ENCODE peak calls at places on chromosomes 1 and 21, in four cellular contexts. U is GM12891, F is K562, K is GM12878. L is an unnamed sample.

GRCh38 chr1:247119600-247120407 is 15.6 kb upstream of the ZNF669 start:
- DNase-seq in U (no peak), F (no peak), K (no peak), L (no peak)

GRCh38 chr1:27416387-27417111 is 24.1 kb downstream of the GPR3 start:
- DNase-seq in U (no peak), F (peak; percentile 76), K (peak; percentile 70), L (peak; percentile 75)

GRCh38 chr1:221841291-221841982 is 99.5 kb upstream of the DUSP10 start:
- DNase-seq in U (no peak), F (no peak), K (no peak), L (no peak)

GRCh38 chr1:204435886-204436271 is 24.3 kb upstream of the PPP1R15B start:
- DNase-seq in U (no peak), F (no peak), K (no peak), L (no peak)

GRCh38 chr1:184078564-184079107 is 27.1 kb downstream of the TSEN15 start:
- DNase-seq in U (no peak), F (no peak), K (no peak), L (no peak)

GRCh38 chr1:24411963-24412362 is 1.6 kb downstream of the STPG1 start:
- DNase-seq in U (no peak), F (no peak), K (no peak), L (no peak)

GRCh38 chr21:41900401-41900800 is 21.3 kb upstream of the PRDM15 start:
- DNase-seq in U (no peak), F (no peak), K (no peak), L (no peak)

GRCh38 chr1:39204441-39205081 is at the start of gene MACF1:
- DNase-seq in U (no peak), F (peak; percentile 57), K (no peak), L (peak; percentile 60)

GRCh38 chr1:13782634-13782995 is 82.6 kb downstream of the PRDM2 start:
- DNase-seq in U (no peak), F (no peak), K (no peak), L (no peak)

GRCh38 chr1:183732251-183732650 is 72.7 kb upstream of the RGL1 start:
- DNase-seq in U (no peak), F (no peak), K (no peak), L (no peak)

GRCh38 chr1:16202281-16203210 is 9.9 kb downstream of the ARHGEF19 start:
- DNase-seq in U (no peak), F (no peak), K (no peak), L (no peak)

GRCh38 chr1:10074059-10074854 is 41.5 kb downstream of the UBE4B start:
- DNase-seq in U (peak; percentile 53), F (no peak), K (peak; percentile 40), L (peak; percentile 74)

GRCh38 chr1:91884459-91885290 is 1.3 kb downstream of the TGFBR3 start:
- DNase-seq in U (no peak), F (no peak), K (no peak), L (no peak)

GRCh38 chr1:198019126-198019525 is 102.0 kb downstream of the LHX9 start:
- DNase-seq in U (no peak), F (no peak), K (no peak), L (no peak)

DNA sequence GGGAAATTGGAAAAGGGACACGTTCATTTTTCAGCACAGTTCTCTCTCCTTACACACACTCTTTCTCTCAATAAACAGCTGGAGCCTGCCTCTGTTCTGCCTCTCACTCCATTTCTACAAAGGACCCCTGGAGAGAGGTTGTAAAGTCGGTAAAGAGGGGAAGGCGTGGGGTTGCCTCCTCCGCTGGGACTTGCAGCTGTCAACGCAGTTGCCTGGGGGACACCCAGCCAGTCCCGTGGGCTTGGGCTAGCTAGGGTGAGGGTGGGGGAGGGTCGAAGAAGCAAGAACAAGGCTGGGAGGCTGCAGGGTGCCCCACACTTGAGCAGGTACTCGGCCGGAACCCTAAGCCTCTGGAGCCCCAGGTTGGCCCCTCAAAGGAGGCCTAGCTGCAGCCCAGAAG is 27.6 kb downstream of the C1orf216 start:
- DNase-seq in U (no peak), F (no peak), K (no peak), L (no peak)
- TF ChIP-seq SPI1 in U (no peak), F (no peak), K (no peak), L (no peak)

GRCh38 chr1:89724369-89725015 is 91.6 kb downstream of the LRRC8C start:
- DNase-seq in U (no peak), F (no peak), K (peak; percentile 52), L (peak; percentile 68)

GRCh38 chr1:89723144-89723543 is 90.2 kb downstream of the LRRC8C start:
- DNase-seq in U (no peak), F (no peak), K (no peak), L (no peak)

GRCh38 chr1:89725016-89725380 is 92.1 kb downstream of the LRRC8C start:
- DNase-seq in U (no peak), F (no peak), K (no peak), L (no peak)

GRCh38 chr1:89725676-89726075 is 92.8 kb downstream of the LRRC8C start:
- DNase-seq in U (no peak), F (no peak), K (no peak), L (no peak)

DNA sequence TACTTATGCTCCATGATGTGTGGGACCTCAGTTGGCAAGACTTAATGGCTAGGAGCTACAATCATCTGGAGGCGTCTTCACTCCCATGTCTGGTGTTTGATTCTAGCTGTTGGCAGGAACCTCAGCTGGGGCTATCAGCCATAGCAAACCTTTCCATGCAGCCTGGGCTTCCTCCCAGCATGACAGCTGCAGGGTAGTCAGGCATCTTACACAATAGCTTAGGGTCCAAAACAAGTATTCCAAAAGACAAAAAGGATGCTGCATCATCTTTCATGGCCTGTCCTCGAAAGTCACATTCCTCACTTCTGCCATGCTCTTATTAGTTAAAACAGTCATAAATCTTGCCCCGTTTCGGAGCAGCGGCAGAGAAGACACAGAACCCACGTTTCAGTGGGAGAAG is 90.9 kb downstream of the LRRC8C start:
- DNase-seq in U (no peak), F (no peak), K (no peak), L (peak; percentile 60)
- TF ChIP-seq SPI1 in U (no peak), F (no peak), K (no peak), L (no peak)

GRCh38 chr1:201262963-201263608 is 20.2 kb upstream of the PKP1 start:
- DNase-seq in U (no peak), F (no peak), K (no peak), L (no peak)

GRCh38 chr1:201265771-201266170 is 17.5 kb upstream of the PKP1 start:
- DNase-seq in U (no peak), F (no peak), K (no peak), L (no peak)

GRCh38 chr1:201266276-201266675 is 17.0 kb upstream of the PKP1 start:
- DNase-seq in U (no peak), F (no peak), K (no peak), L (no peak)

GRCh38 chr1:201264072-201264471 is 19.2 kb upstream of the PKP1 start:
- DNase-seq in U (no peak), F (no peak), K (no peak), L (no peak)

GRCh38 chr1:201264554-201264953 is 18.8 kb upstream of the PKP1 start:
- DNase-seq in U (no peak), F (no peak), K (no peak), L (no peak)
- TF ChIP-seq SPI1 in U (no peak), F (no peak), K (no peak), L (no peak)

DNA sequence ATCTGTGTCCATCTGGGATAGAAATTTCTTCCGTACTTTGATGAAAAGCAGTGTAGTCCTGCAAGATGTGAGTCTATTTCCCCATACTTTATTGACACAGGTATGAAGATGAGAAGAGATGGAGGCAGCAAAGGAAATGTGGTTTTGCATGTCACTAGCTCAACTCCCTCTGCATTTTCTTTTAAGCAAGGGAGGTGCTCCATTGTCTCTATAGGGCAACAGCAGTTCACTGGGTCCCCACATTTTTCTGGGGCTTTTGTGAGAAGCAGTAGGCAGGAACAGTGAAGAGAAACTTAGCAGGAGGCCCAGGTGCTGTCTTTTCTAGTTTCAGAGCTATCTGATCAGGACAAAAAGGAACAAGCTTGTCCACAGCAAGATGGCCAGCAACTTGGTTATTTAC is 37.1 kb downstream of the C21orf91 start:
- DNase-seq in U (no peak), F (no peak), K (no peak), L (no peak)
- TF ChIP-seq SPI1 in U (no peak), F (no peak), K (no peak), L (no peak)

DNA sequence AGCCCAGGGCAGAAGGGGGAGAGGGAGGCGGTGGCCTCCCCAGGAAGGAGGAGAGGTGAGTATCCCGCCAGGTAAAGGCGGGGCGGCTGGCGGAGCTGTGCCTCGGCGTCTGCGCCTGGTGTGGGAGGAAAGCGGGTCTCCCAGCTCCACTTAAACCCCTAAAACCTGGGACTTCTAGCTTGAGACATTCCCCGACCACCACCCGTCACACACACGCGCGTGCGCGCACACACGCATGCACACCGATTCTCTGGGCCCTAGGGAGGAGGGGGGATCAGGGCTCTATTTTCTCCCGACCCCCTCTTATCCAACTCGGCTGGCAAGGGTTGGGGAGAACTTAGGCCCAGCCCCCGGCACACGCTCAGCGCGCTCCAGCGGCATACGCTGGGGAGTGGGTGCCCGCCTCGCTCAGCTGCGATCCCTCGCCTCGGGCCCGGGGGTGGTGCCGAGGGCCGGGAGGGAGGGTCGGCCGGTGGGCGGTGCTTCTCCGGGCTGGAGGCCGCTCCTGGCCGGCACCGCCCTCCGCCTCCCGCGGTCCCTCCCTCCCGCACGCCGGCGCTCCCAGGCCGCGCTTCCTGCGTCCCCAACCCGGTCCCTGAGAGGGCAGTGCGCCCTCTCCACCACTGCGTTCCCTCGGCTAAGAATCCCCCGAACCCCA is at the start of gene TMEM51:
- DNase-seq in U (peak; percentile 32), F (peak; percentile 87), K (no peak), L (no peak)
- TF ChIP-seq SPI1 in U (no peak), F (no peak), K (no peak), L (no peak)

GRCh38 chr1:218772575-218772974 is 401.1 kb upstream of the LYPLAL1 start:
- DNase-seq in U (no peak), F (no peak), K (no peak), L (no peak)
- TF ChIP-seq SPI1 in U (no peak), F (no peak), K (no peak), L (no peak)

DNA sequence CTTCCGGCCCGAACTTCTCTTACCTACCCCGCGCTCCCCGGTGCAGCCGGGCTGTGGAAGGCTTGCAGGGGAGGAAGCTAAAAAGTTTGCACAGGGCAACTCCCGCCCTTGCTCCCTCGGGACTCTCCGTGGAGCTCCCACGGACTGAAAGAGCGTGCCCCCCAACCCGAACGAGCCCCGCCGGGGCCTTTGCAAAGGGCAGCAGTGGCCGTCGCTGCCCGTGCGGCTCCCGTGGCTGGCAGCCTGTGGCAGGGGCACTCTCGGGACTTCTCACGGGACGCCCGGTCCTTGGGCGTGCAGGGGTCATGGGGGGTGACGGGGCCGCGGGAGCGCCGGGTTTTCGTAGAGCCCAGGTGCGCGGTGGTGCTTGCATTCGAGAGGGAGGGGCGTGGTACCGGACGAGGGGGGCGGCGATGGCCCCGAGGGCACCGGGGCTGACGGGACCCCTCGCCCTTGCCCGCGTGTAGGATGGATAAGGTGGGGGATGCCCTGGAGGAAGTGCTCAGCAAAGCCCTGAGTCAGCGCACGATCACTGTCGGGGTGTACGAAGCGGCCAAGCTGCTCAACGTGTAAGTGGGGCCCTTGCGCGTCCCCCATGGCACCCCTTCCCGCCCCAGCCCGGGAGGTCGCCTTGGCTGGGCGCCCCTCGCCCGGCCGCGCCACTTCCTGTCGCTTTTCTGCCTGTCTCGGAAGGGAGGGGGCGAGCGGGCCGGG is 714 bp downstream of the GADD45A start:
- DNase-seq in U (peak; percentile 35), F (peak; percentile 65), K (no peak), L (no peak)
- TF ChIP-seq SPI1 in U (peak; percentile 19), F (peak; percentile 48), K (peak; percentile 38), L (peak; percentile 40)

L was measured in HL-60.